ENCODE peak calls at places on chromosomes 3 and 15, in nine cellular contexts. One of them, this sample, is unnamed.

GRCh38 chr3:126456766-126457388 is 18.8 kb downstream of the ZXDC start:
- DNase-seq in transverse colon: no peak
- DNase-seq in upper lobe of right lung: peak; percentile 40
- DNase-seq in cardiac muscle cell: no peak
- DNase-seq in esophagus squamous epithelium: no peak
- DNase-seq in colonic mucosa: no peak
- DNase-seq in PC-3: no peak
- DNase-seq in OCI-LY7: no peak
- DNase-seq in CD8-positive, alpha-beta T cell: no peak
- DNase-seq in this sample: no peak

GRCh38 chr3:86990734-86991481 is at the start of gene VGLL3:
- DNase-seq in transverse colon: peak; percentile 49
- DNase-seq in upper lobe of right lung: peak; percentile 84
- DNase-seq in cardiac muscle cell: peak; percentile 94
- DNase-seq in esophagus squamous epithelium: no peak
- DNase-seq in colonic mucosa: peak; percentile 55
- DNase-seq in PC-3: peak; percentile 55
- DNase-seq in OCI-LY7: no peak
- DNase-seq in CD8-positive, alpha-beta T cell: no peak
- DNase-seq in this sample: peak; percentile 85

GRCh38 chr3:134354612-134355275 is 19.5 kb downstream of the AMOTL2 start:
- DNase-seq in transverse colon: no peak
- DNase-seq in upper lobe of right lung: peak; percentile 21
- DNase-seq in cardiac muscle cell: no peak
- DNase-seq in esophagus squamous epithelium: no peak
- DNase-seq in colonic mucosa: no peak
- DNase-seq in PC-3: no peak
- DNase-seq in OCI-LY7: no peak
- DNase-seq in CD8-positive, alpha-beta T cell: no peak
- DNase-seq in this sample: peak; percentile 24

GRCh38 chr15:70337292-70338186 is 239.8 kb upstream of the TLE3 start:
- DNase-seq in transverse colon: peak; percentile 24
- DNase-seq in upper lobe of right lung: peak; percentile 52
- DNase-seq in cardiac muscle cell: peak; percentile 22
- DNase-seq in esophagus squamous epithelium: no peak
- DNase-seq in colonic mucosa: no peak
- DNase-seq in PC-3: no peak
- DNase-seq in OCI-LY7: no peak
- DNase-seq in CD8-positive, alpha-beta T cell: no peak
- DNase-seq in this sample: no peak

GRCh38 chr3:107870989-107871638 is 219.7 kb downstream of the CD47 start:
- DNase-seq in transverse colon: no peak
- DNase-seq in upper lobe of right lung: no peak
- DNase-seq in cardiac muscle cell: no peak
- DNase-seq in esophagus squamous epithelium: no peak
- DNase-seq in colonic mucosa: no peak
- DNase-seq in PC-3: peak; percentile 73
- DNase-seq in OCI-LY7: no peak
- DNase-seq in CD8-positive, alpha-beta T cell: no peak
- DNase-seq in this sample: no peak

GRCh38 chr3:14461748-14462324 is 59.4 kb downstream of the SLC6A6 start:
- DNase-seq in transverse colon: peak; percentile 72
- DNase-seq in upper lobe of right lung: peak; percentile 77
- DNase-seq in cardiac muscle cell: peak; percentile 82
- DNase-seq in esophagus squamous epithelium: no peak
- DNase-seq in colonic mucosa: peak; percentile 56
- DNase-seq in PC-3: peak; percentile 74
- DNase-seq in OCI-LY7: peak; percentile 53
- DNase-seq in CD8-positive, alpha-beta T cell: peak; percentile 44
- DNase-seq in this sample: peak; percentile 62

GRCh38 chr3:197333901-197334639 is 35.7 kb upstream of the DLG1 start:
- DNase-seq in transverse colon: no peak
- DNase-seq in upper lobe of right lung: peak; percentile 57
- DNase-seq in cardiac muscle cell: no peak
- DNase-seq in esophagus squamous epithelium: no peak
- DNase-seq in colonic mucosa: no peak
- DNase-seq in PC-3: no peak
- DNase-seq in OCI-LY7: no peak
- DNase-seq in CD8-positive, alpha-beta T cell: no peak
- DNase-seq in this sample: no peak

GRCh38 chr3:97971679-97972567 is at the start of gene RIOX2:
- DNase-seq in transverse colon: peak; percentile 84
- DNase-seq in upper lobe of right lung: peak; percentile 92
- DNase-seq in cardiac muscle cell: peak; percentile 79
- DNase-seq in esophagus squamous epithelium: peak; percentile 14
- DNase-seq in colonic mucosa: peak; percentile 80
- DNase-seq in PC-3: peak; percentile 82
- DNase-seq in OCI-LY7: peak; percentile 79
- DNase-seq in CD8-positive, alpha-beta T cell: peak; percentile 74
- DNase-seq in this sample: peak; percentile 83

GRCh38 chr15:87167055-87167454 is 1087.4 kb downstream of the AGBL1 start:
- DNase-seq in transverse colon: no peak
- DNase-seq in upper lobe of right lung: no peak
- DNase-seq in cardiac muscle cell: no peak
- DNase-seq in esophagus squamous epithelium: no peak
- DNase-seq in colonic mucosa: no peak
- DNase-seq in PC-3: peak; percentile 62
- DNase-seq in OCI-LY7: no peak
- DNase-seq in CD8-positive, alpha-beta T cell: no peak
- DNase-seq in this sample: no peak

GRCh38 chr15:64749167-64749566 is 26.2 kb downstream of the RBPMS2 start:
- DNase-seq in transverse colon: peak; percentile 35
- DNase-seq in upper lobe of right lung: no peak
- DNase-seq in cardiac muscle cell: peak; percentile 32
- DNase-seq in esophagus squamous epithelium: no peak
- DNase-seq in colonic mucosa: no peak
- DNase-seq in PC-3: peak; percentile 69
- DNase-seq in OCI-LY7: no peak
- DNase-seq in CD8-positive, alpha-beta T cell: no peak
- DNase-seq in this sample: peak; percentile 57

GRCh38 chr15:92104069-92104468 is 250.6 kb downstream of the SLCO3A1 start:
- DNase-seq in transverse colon: no peak
- DNase-seq in upper lobe of right lung: no peak
- DNase-seq in cardiac muscle cell: no peak
- DNase-seq in esophagus squamous epithelium: no peak
- DNase-seq in colonic mucosa: no peak
- DNase-seq in PC-3: no peak
- DNase-seq in OCI-LY7: no peak
- DNase-seq in CD8-positive, alpha-beta T cell: no peak
- DNase-seq in this sample: no peak

GRCh38 chr3:142890592-142890991 is 1.7 kb upstream of the PCOLCE2 start:
- DNase-seq in transverse colon: no peak
- DNase-seq in upper lobe of right lung: no peak
- DNase-seq in cardiac muscle cell: no peak
- DNase-seq in esophagus squamous epithelium: no peak
- DNase-seq in colonic mucosa: no peak
- DNase-seq in PC-3: no peak
- DNase-seq in OCI-LY7: no peak
- DNase-seq in CD8-positive, alpha-beta T cell: no peak
- DNase-seq in this sample: no peak

GRCh38 chr15:100341662-100342560 is at the start of gene ADAMTS17:
- DNase-seq in transverse colon: peak; percentile 97
- DNase-seq in upper lobe of right lung: peak; percentile 97
- DNase-seq in cardiac muscle cell: peak; percentile 98
- DNase-seq in esophagus squamous epithelium: peak; percentile 66
- DNase-seq in colonic mucosa: peak; percentile 97
- DNase-seq in PC-3: peak; percentile 95
- DNase-seq in OCI-LY7: peak; percentile 90
- DNase-seq in CD8-positive, alpha-beta T cell: peak; percentile 95
- DNase-seq in this sample: peak; percentile 96

GRCh38 chr15:73633991-73634495 is 854 bp upstream of the NPTN start:
- DNase-seq in transverse colon: no peak
- DNase-seq in upper lobe of right lung: no peak
- DNase-seq in cardiac muscle cell: peak; percentile 90
- DNase-seq in esophagus squamous epithelium: no peak
- DNase-seq in colonic mucosa: no peak
- DNase-seq in PC-3: peak; percentile 98
- DNase-seq in OCI-LY7: no peak
- DNase-seq in CD8-positive, alpha-beta T cell: no peak
- DNase-seq in this sample: peak; percentile 74

GRCh38 chr3:14641346-14641745 is 10.2 kb upstream of the CCDC174 start:
- DNase-seq in transverse colon: no peak
- DNase-seq in upper lobe of right lung: no peak
- DNase-seq in cardiac muscle cell: no peak
- DNase-seq in esophagus squamous epithelium: no peak
- DNase-seq in colonic mucosa: no peak
- DNase-seq in PC-3: no peak
- DNase-seq in OCI-LY7: no peak
- DNase-seq in CD8-positive, alpha-beta T cell: no peak
- DNase-seq in this sample: no peak

GRCh38 chr3:71072288-71072687 is 511.2 kb downstream of the FOXP1 start:
- DNase-seq in transverse colon: no peak
- DNase-seq in upper lobe of right lung: no peak
- DNase-seq in cardiac muscle cell: no peak
- DNase-seq in esophagus squamous epithelium: no peak
- DNase-seq in colonic mucosa: no peak
- DNase-seq in PC-3: no peak
- DNase-seq in OCI-LY7: no peak
- DNase-seq in CD8-positive, alpha-beta T cell: no peak
- DNase-seq in this sample: no peak

GRCh38 chr15:72176155-72176554 is 21.4 kb downstream of the GRAMD2A start:
- DNase-seq in transverse colon: no peak
- DNase-seq in upper lobe of right lung: no peak
- DNase-seq in cardiac muscle cell: no peak
- DNase-seq in esophagus squamous epithelium: no peak
- DNase-seq in colonic mucosa: no peak
- DNase-seq in PC-3: no peak
- DNase-seq in OCI-LY7: no peak
- DNase-seq in CD8-positive, alpha-beta T cell: no peak
- DNase-seq in this sample: no peak

GRCh38 chr3:155262295-155262694 is 31.2 kb downstream of the STRIT1 start:
- DNase-seq in transverse colon: no peak
- DNase-seq in upper lobe of right lung: no peak
- DNase-seq in cardiac muscle cell: no peak
- DNase-seq in esophagus squamous epithelium: no peak
- DNase-seq in colonic mucosa: no peak
- DNase-seq in PC-3: no peak
- DNase-seq in OCI-LY7: no peak
- DNase-seq in CD8-positive, alpha-beta T cell: no peak
- DNase-seq in this sample: no peak

GRCh38 chr3:9151240-9151639 is 98.2 kb downstream of the SRGAP3 start:
- DNase-seq in transverse colon: no peak
- DNase-seq in upper lobe of right lung: no peak
- DNase-seq in cardiac muscle cell: no peak
- DNase-seq in esophagus squamous epithelium: no peak
- DNase-seq in colonic mucosa: no peak
- DNase-seq in PC-3: peak; percentile 38
- DNase-seq in OCI-LY7: no peak
- DNase-seq in CD8-positive, alpha-beta T cell: no peak
- DNase-seq in this sample: peak; percentile 64

GRCh38 chr3:123069021-123069381 is 2.2 kb downstream of the PDIA5 start:
- DNase-seq in transverse colon: no peak
- DNase-seq in upper lobe of right lung: no peak
- DNase-seq in cardiac muscle cell: no peak
- DNase-seq in esophagus squamous epithelium: no peak
- DNase-seq in colonic mucosa: no peak
- DNase-seq in PC-3: no peak
- DNase-seq in OCI-LY7: no peak
- DNase-seq in CD8-positive, alpha-beta T cell: no peak
- DNase-seq in this sample: no peak
- H3K4me3 ChIP-seq in transverse colon: peak overlapping the region; percentile 57
- H3K4me3 ChIP-seq in upper lobe of right lung: peak overlapping the region; percentile 78
- H3K4me3 ChIP-seq in cardiac muscle cell: no peak overlapping the region
- H3K4me3 ChIP-seq in esophagus squamous epithelium: peak overlapping the region; percentile 95
- H3K4me3 ChIP-seq in colonic mucosa: no peak overlapping the region
- H3K4me3 ChIP-seq in PC-3: peak overlapping the region; percentile 86
- H3K4me3 ChIP-seq in OCI-LY7: no peak overlapping the region
- H3K4me3 ChIP-seq in CD8-positive, alpha-beta T cell: no peak overlapping the region
- H3K4me3 ChIP-seq in this sample: no peak overlapping the region

DNA sequence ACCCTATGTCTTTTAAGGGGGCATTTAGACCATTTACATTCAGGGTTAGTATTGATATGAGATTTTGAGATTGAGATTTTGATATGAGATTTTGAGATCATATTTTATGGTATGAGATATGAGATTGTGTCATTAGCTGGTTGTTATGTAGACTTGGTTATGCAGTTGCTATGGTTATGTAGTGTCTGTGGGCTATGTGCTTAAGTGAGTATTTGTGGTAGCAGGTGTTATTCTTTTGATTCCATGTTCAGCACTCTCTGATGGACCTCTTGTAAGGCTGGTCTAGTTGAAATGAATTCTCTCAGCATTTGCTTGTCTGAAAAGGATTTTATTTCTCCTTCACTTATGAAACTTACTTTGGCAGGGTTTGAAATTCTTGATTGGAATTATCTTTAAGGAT is 225.4 kb downstream of the SATB1 start:
- DNase-seq in transverse colon: no peak
- DNase-seq in upper lobe of right lung: no peak
- DNase-seq in cardiac muscle cell: no peak
- DNase-seq in esophagus squamous epithelium: no peak
- DNase-seq in colonic mucosa: no peak
- DNase-seq in PC-3: no peak
- DNase-seq in OCI-LY7: no peak
- DNase-seq in CD8-positive, alpha-beta T cell: no peak
- DNase-seq in this sample: no peak
- H3K9me3 ChIP-seq in transverse colon: no peaks in the 10 kb centered on the region
- H3K9me3 ChIP-seq in upper lobe of right lung: peaks cover 6% of the 10 kb centered on the region
- H3K9me3 ChIP-seq in cardiac muscle cell: no peaks in the 10 kb centered on the region
- H3K9me3 ChIP-seq in esophagus squamous epithelium: peaks cover 6% of the 10 kb centered on the region
- H3K9me3 ChIP-seq in colonic mucosa: no peaks in the 10 kb centered on the region
- H3K9me3 ChIP-seq in PC-3: peaks cover 4% of the 10 kb centered on the region
- H3K9me3 ChIP-seq in OCI-LY7: peaks cover 13% of the 10 kb centered on the region
- H3K9me3 ChIP-seq in CD8-positive, alpha-beta T cell: no peaks in the 10 kb centered on the region
- H3K9me3 ChIP-seq in this sample: no peaks in the 10 kb centered on the region

GRCh38 chr3:38117163-38117716 is 19.7 kb downstream of the ACAA1 start:
- DNase-seq in transverse colon: peak; percentile 26
- DNase-seq in upper lobe of right lung: no peak
- DNase-seq in cardiac muscle cell: no peak
- DNase-seq in esophagus squamous epithelium: no peak
- DNase-seq in colonic mucosa: no peak
- DNase-seq in PC-3: peak; percentile 36
- DNase-seq in OCI-LY7: no peak
- DNase-seq in CD8-positive, alpha-beta T cell: no peak
- DNase-seq in this sample: no peak
- H3K36me3 ChIP-seq in transverse colon: peaks cover 12% of the 10 kb centered on the region
- H3K36me3 ChIP-seq in upper lobe of right lung: peaks cover 27% of the 10 kb centered on the region
- H3K36me3 ChIP-seq in cardiac muscle cell: no peaks in the 10 kb centered on the region
- H3K36me3 ChIP-seq in esophagus squamous epithelium: peaks cover 28% of the 10 kb centered on the region
- H3K36me3 ChIP-seq in colonic mucosa: peaks cover under 1% of the 10 kb centered on the region
- H3K36me3 ChIP-seq in PC-3: peaks cover 20% of the 10 kb centered on the region
- H3K36me3 ChIP-seq in OCI-LY7: peaks cover 14% of the 10 kb centered on the region
- H3K36me3 ChIP-seq in CD8-positive, alpha-beta T cell: peaks cover 5% of the 10 kb centered on the region
- H3K36me3 ChIP-seq in this sample: no peaks in the 10 kb centered on the region

DNA sequence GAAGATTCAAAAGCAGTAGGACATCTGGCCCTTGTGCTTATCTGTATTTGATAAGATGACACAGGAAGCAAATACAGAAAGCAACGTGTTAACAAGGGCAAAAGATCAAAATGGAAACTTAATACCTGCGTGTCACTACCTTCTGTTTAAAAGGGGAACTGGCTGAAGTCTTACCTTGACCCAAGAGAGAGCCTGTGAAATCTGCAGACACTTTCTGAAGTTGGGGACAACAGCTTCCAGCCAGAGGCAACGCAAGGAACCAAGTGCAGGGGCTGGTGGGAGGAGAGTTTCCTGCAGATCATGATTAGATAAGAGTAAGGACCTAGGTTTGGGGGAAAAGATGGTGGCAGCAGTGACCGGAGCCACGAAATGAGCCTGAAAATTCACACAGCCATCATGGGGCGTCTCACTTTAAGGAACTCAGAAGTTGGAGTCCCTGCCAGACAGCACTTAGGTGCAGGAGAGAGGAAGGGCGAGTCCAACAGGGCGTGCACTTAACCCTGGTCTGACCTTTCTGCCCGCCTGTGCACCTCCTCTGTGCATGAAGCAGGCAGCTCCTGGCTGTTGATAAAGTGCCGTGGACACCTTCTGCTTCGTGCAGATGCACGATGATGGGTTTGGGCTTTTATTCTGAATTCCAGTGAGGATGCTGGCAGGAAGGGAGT is 153.5 kb upstream of the BHLHE40 start:
- DNase-seq in transverse colon: peak; percentile 76
- DNase-seq in upper lobe of right lung: peak; percentile 84
- DNase-seq in cardiac muscle cell: no peak
- DNase-seq in esophagus squamous epithelium: no peak
- DNase-seq in colonic mucosa: peak; percentile 81
- DNase-seq in PC-3: no peak
- DNase-seq in OCI-LY7: no peak
- DNase-seq in CD8-positive, alpha-beta T cell: peak; percentile 17
- DNase-seq in this sample: no peak
- H3K4me3 ChIP-seq in transverse colon: no peak overlapping the region
- H3K4me3 ChIP-seq in upper lobe of right lung: peak overlapping the region; percentile 3
- H3K4me3 ChIP-seq in cardiac muscle cell: no peak overlapping the region
- H3K4me3 ChIP-seq in esophagus squamous epithelium: peak overlapping the region; percentile 8
- H3K4me3 ChIP-seq in colonic mucosa: no peak overlapping the region
- H3K4me3 ChIP-seq in PC-3: no peak overlapping the region
- H3K4me3 ChIP-seq in OCI-LY7: no peak overlapping the region
- H3K4me3 ChIP-seq in CD8-positive, alpha-beta T cell: peak overlapping the region; percentile 0
- H3K4me3 ChIP-seq in this sample: no peak overlapping the region